ENCODE peak calls at places on chromosomes 5 and 9, in seven cellular contexts. G is lower leg skin, I is GM04504, X is lung, K is H9, Y is EH, H is NCI-H1092. F is an unnamed sample.

GRCh38 chr5:14818931-14819790 is 52.4 kb downstream of the ANKH start:
- DNase-seq in H (no peak), I (no peak), K (no peak), X (no peak), Y (no peak), G (no peak), F (no peak)

GRCh38 chr5:127192836-127193341 is 97.7 kb upstream of the MEGF10 start:
- DNase-seq in I (no peak), K (no peak), G (no peak), X (no peak), Y (peak), H (no peak), F (no peak)

GRCh38 chr9:23665051-23665450 is 161.0 kb downstream of the ELAVL2 start:
- DNase-seq in X (no peak), H (no peak), Y (no peak), G (no peak), K (no peak), I (no peak), F (no peak)

GRCh38 chr5:67353500-67353931 is 156.9 kb upstream of the CD180 start:
- DNase-seq in H (peak), Y (peak), K (no peak), G (no peak), I (no peak), X (peak), F (no peak)

GRCh38 chr5:93296338-93296737 is 284.7 kb downstream of the NR2F1-AS1 start:
- DNase-seq in H (no peak), G (no peak), X (no peak), I (no peak), K (no peak), Y (peak), F (no peak)

GRCh38 chr5:87390576-87391199 is 22.0 kb downstream of the CCNH start:
- DNase-seq in Y (peak), X (no peak), G (no peak), K (no peak), I (no peak), H (no peak), F (no peak)

GRCh38 chr9:14248149-14248548 is 65.8 kb downstream of the NFIB start:
- DNase-seq in X (no peak), G (no peak), H (no peak), I (no peak), K (no peak), Y (no peak), F (no peak)

GRCh38 chr9:126160067-126160853 is 166.4 kb upstream of the MVB12B start:
- DNase-seq in H (no peak), Y (no peak), X (peak), I (no peak), G (peak), K (no peak), F (no peak)

GRCh38 chr5:27015758-27016157 is 22.6 kb downstream of the CDH9 start:
- DNase-seq in I (no peak), K (no peak), G (no peak), X (no peak), H (peak), Y (no peak), F (no peak)

GRCh38 chr5:118506453-118506852 is 481.9 kb downstream of the DTWD2 start:
- DNase-seq in K (no peak), G (no peak), I (no peak), H (no peak), X (no peak), Y (no peak), F (no peak)

GRCh38 chr9:113398796-113399195 is 2.3 kb downstream of the ALAD start:
- DNase-seq in K (no peak), X (no peak), H (no peak), G (no peak), I (no peak), Y (no peak), F (no peak)

GRCh38 chr9:38404314-38404713 is 11.8 kb downstream of the ALDH1B1 start:
- DNase-seq in H (no peak), I (no peak), X (no peak), G (no peak), Y (no peak), K (no peak), F (no peak)

GRCh38 chr5:54725391-54726280 is 208.1 kb downstream of the SNX18 start:
- DNase-seq in I (no peak), K (no peak), Y (peak), G (no peak), X (no peak), H (no peak), F (no peak)

GRCh38 chr9:11194249-11194648 is 581.4 kb upstream of the PTPRD start:
- DNase-seq in Y (no peak), X (no peak), I (no peak), K (no peak), H (peak), G (no peak), F (no peak)

GRCh38 chr9:134538856-134539562 is 102.6 kb upstream of the COL5A1 start:
- DNase-seq in I (no peak), G (no peak), H (no peak), Y (no peak), X (no peak), K (no peak), F (no peak)

GRCh38 chr5:177426566-177427210 is at the start of gene GRK6:
- DNase-seq in Y (no peak), K (no peak), I (no peak), H (no peak), G (peak), X (no peak), F (no peak)

GRCh38 chr5:68740204-68740910 is 353.5 kb upstream of the SLC30A5 start:
- DNase-seq in H (peak), I (no peak), X (no peak), Y (no peak), K (no peak), G (no peak), F (no peak)

GRCh38 chr5:78648359-78649219 is at the start of gene LHFPL2:
- DNase-seq in Y (peak), I (peak), H (peak), X (peak), K (peak), G (peak), F (peak)

GRCh38 chr9:132627120-132627519 is 42.7 kb downstream of the DDX31 start:
- DNase-seq in Y (no peak), X (no peak), K (no peak), G (no peak), H (no peak), I (no peak), F (no peak)

GRCh38 chr5:150152636-150153462 is 2.8 kb downstream of the PDGFRB start:
- DNase-seq in H (no peak), G (no peak), Y (peak), K (no peak), X (no peak), I (no peak), F (no peak)

GRCh38 chr9:127535834-127536233 is 76.2 kb upstream of the STXBP1 start:
- DNase-seq in H (no peak), Y (peak), K (no peak), X (no peak), G (no peak), I (no peak), F (no peak)

GRCh38 chr9:105475302-105475701 is 27.5 kb downstream of the FSD1L start:
- DNase-seq in Y (peak), X (no peak), I (no peak), G (no peak), H (no peak), K (no peak), F (no peak)

GRCh38 chr9:99823392-99824377 is 2.0 kb downstream of the NR4A3 start:
- DNase-seq in Y (peak), K (peak), X (peak), I (no peak), G (peak), H (no peak), F (no peak)

GRCh38 chr5:52771343-52772039 is 16.2 kb upstream of the ITGA1 start:
- DNase-seq in H (no peak), G (no peak), I (no peak), X (no peak), Y (no peak), K (no peak), F (no peak)

GRCh38 chr9:133788819-133789733 is 50.9 kb upstream of the SARDH start:
- DNase-seq in H (no peak), Y (no peak), I (no peak), X (no peak), K (no peak), G (peak), F (no peak)

GRCh38 chr5:92687793-92688467 is 893.1 kb downstream of the NR2F1-AS1 start:
- DNase-seq in K (peak), H (no peak), I (peak), Y (peak), G (no peak), X (no peak), F (no peak)

GRCh38 chr9:70411141-70411929 is 3.1 kb downstream of the KLF9 start:
- DNase-seq in Y (peak), X (peak), I (peak), G (peak), K (no peak), H (no peak), F (peak)

GRCh38 chr9:70795841-70796240 is 325.6 kb downstream of the TRPM3 start:
- DNase-seq in X (no peak), I (no peak), G (no peak), H (no peak), Y (no peak), K (no peak), F (no peak)

GRCh38 chr5:169280286-169280685 is 20.7 kb downstream of the SLIT3 start:
- DNase-seq in I (no peak), K (no peak), H (no peak), G (no peak), X (no peak), Y (no peak), F (no peak)

GRCh38 chr9:70021026-70021571 is 22.5 kb upstream of the MAMDC2 start:
- DNase-seq in G (no peak), K (no peak), Y (peak), H (no peak), X (no peak), I (peak), F (peak)

GRCh38 chr5:141846031-141846430 is 32.2 kb downstream of the PCDH1 start:
- DNase-seq in Y (peak), K (peak), X (no peak), H (peak), G (no peak), I (no peak), F (no peak)

GRCh38 chr9:132451276-132451675 is 41.3 kb downstream of the CFAP77 start:
- DNase-seq in K (no peak), X (no peak), H (no peak), G (no peak), I (no peak), Y (no peak), F (no peak)

GRCh38 chr5:135565691-135566421 is 12.9 kb downstream of the CXCL14 start:
- DNase-seq in H (no peak), X (peak), Y (peak), I (no peak), G (peak), K (peak), F (peak)

GRCh38 chr5:150658699-150659265 is 2.3 kb upstream of the MYOZ3 start:
- DNase-seq in K (peak), X (no peak), Y (no peak), G (no peak), I (no peak), H (no peak), F (no peak)

GRCh38 chr9:114505187-114506081 is at the start of gene WHRN:
- DNase-seq in I (peak), H (peak), K (peak), X (peak), G (peak), Y (peak), F (peak)

GRCh38 chr5:143390941-143391340 is 12.5 kb downstream of the NR3C1 start:
- DNase-seq in G (no peak), Y (peak), K (no peak), H (no peak), X (no peak), I (no peak), F (no peak)

GRCh38 chr5:151757233-151758140 is 944 bp downstream of the ATOX1 start:
- DNase-seq in K (no peak), X (no peak), Y (no peak), H (no peak), G (peak), I (no peak), F (no peak)

GRCh38 chr5:1200495-1201326 is 684 bp upstream of the SLC6A19 start:
- DNase-seq in I (no peak), X (no peak), Y (no peak), H (no peak), G (no peak), K (no peak), F (no peak)

GRCh38 chr9:82170079-82170662 is 181.6 kb downstream of the SPATA31D1 start:
- DNase-seq in H (no peak), G (no peak), I (no peak), K (no peak), Y (peak), X (no peak), F (no peak)

GRCh38 chr9:115213777-115214428 is 95.9 kb upstream of the TNC start:
- DNase-seq in Y (peak), H (no peak), I (peak), K (no peak), X (no peak), G (peak), F (no peak)